ENCODE peak calls at places on chromosomes 1 and 21, in nine cellular contexts. A, G, B, N, V, W, Z, T and Y are unnamed samples. For H3K4me1, the result is how much of the 10 kb centered on the place peaks cover.

GRCh38 chr1:21517161-21517589 is 8.0 kb downstream of the ALPL start:
- DNase-seq in A (no peak), G (no peak), B (no peak), N (no peak), V (no peak), W (no peak), Z (peak), T (no peak), Y (no peak)

GRCh38 chr1:25532970-25533369 is 10.4 kb upstream of the LDLRAP1 start:
- DNase-seq in A (no peak), G (no peak), B (no peak), N (no peak), V (peak), W (no peak), Z (no peak), T (no peak), Y (no peak)

GRCh38 chr21:46065215-46065992 is 32.5 kb upstream of the COL6A2 start:
- DNase-seq in A (peak), G (peak), B (peak), N (peak), V (peak), W (no peak), Z (no peak), T (peak), Y (no peak)

GRCh38 chr1:171884475-171884874 is 43.2 kb downstream of the DNM3 start:
- DNase-seq in A (no peak), G (no peak), B (no peak), N (no peak), V (no peak), W (no peak), Z (peak), T (no peak), Y (no peak)

GRCh38 chr1:64906447-64906846 is 59.9 kb downstream of the JAK1 start:
- DNase-seq in A (no peak), G (no peak), B (no peak), N (no peak), V (no peak), W (no peak), Z (no peak), T (no peak), Y (no peak)

GRCh38 chr21:16840549-16840948 is 672.3 kb upstream of the CXADR start:
- DNase-seq in A (no peak), G (no peak), B (no peak), N (no peak), V (no peak), W (no peak), Z (no peak), T (no peak), Y (no peak)

GRCh38 chr1:184379111-184379752 is 7.6 kb upstream of the C1orf21 start:
- DNase-seq in A (no peak), G (no peak), B (no peak), N (no peak), V (no peak), W (no peak), Z (no peak), T (no peak), Y (no peak)

GRCh38 chr1:151618470-151618869 is 6.6 kb downstream of the SNX27 start:
- DNase-seq in A (no peak), G (no peak), B (no peak), N (no peak), V (no peak), W (no peak), Z (no peak), T (no peak), Y (no peak)

GRCh38 chr1:153956997-153957715 is 1.3 kb downstream of the CRTC2 start:
- DNase-seq in A (peak), G (no peak), B (no peak), N (no peak), V (peak), W (no peak), Z (no peak), T (no peak), Y (no peak)

GRCh38 chr1:194196562-194196961 is 1010.1 kb upstream of the B3GALT2 start:
- DNase-seq in A (no peak), G (no peak), B (no peak), N (no peak), V (no peak), W (no peak), Z (no peak), T (no peak), Y (no peak)

GRCh38 chr1:112460672-112461071 is 48.1 kb upstream of the WNT2B start:
- DNase-seq in A (no peak), G (peak), B (no peak), N (no peak), V (no peak), W (no peak), Z (no peak), T (no peak), Y (no peak)

GRCh38 chr1:168065511-168065910 is 71.2 kb downstream of the GPR161 start:
- DNase-seq in A (no peak), G (no peak), B (no peak), N (no peak), V (no peak), W (no peak), Z (no peak), T (no peak), Y (no peak)

GRCh38 chr1:173042806-173043205 is 7.9 kb downstream of the TNFSF18 start:
- DNase-seq in A (no peak), G (peak), B (no peak), N (no peak), V (no peak), W (no peak), Z (no peak), T (no peak), Y (no peak)

GRCh38 chr1:184574588-184574987 is 180.1 kb downstream of the EDEM3 start:
- DNase-seq in A (no peak), G (no peak), B (no peak), N (peak), V (no peak), W (no peak), Z (no peak), T (no peak), Y (no peak)

GRCh38 chr1:154881820-154882535 is 11.9 kb upstream of the KCNN3 start:
- DNase-seq in A (peak), G (no peak), B (no peak), N (no peak), V (no peak), W (no peak), Z (no peak), T (no peak), Y (no peak)

GRCh38 chr1:93882269-93882668 is 3.3 kb upstream of the DNTTIP2 start:
- DNase-seq in A (no peak), G (no peak), B (no peak), N (no peak), V (no peak), W (no peak), Z (no peak), T (no peak), Y (no peak)

GRCh38 chr1:46422261-46422871 is 28.2 kb downstream of the FAAH start:
- DNase-seq in A (no peak), G (no peak), B (no peak), N (no peak), V (peak), W (no peak), Z (no peak), T (no peak), Y (no peak)

GRCh38 chr1:26887125-26887524 is 3.0 kb downstream of the GPN2 start:
- DNase-seq in A (peak), G (peak), B (no peak), N (peak), V (peak), W (no peak), Z (no peak), T (no peak), Y (peak)

GRCh38 chr1:9004031-9004730 is 22.0 kb downstream of the SLC2A7 start:
- DNase-seq in A (no peak), G (no peak), B (no peak), N (no peak), V (no peak), W (no peak), Z (no peak), T (no peak), Y (no peak)

GRCh38 chr1:9345471-9345870 is 52.8 kb downstream of the SPSB1 start:
- DNase-seq in A (no peak), G (no peak), B (no peak), N (no peak), V (no peak), W (no peak), Z (no peak), T (no peak), Y (no peak)

GRCh38 chr1:55584521-55585401 is 369.6 kb upstream of the USP24 start:
- DNase-seq in A (peak), G (peak), B (no peak), N (peak), V (no peak), W (no peak), Z (peak), T (no peak), Y (no peak)

GRCh38 chr1:23394664-23395063 is 25.0 kb upstream of the ZNF436 start:
- DNase-seq in A (peak), G (peak), B (peak), N (peak), V (peak), W (no peak), Z (no peak), T (no peak), Y (peak)

GRCh38 chr1:70044832-70045231 is 160.5 kb downstream of the LRRC40 start:
- DNase-seq in A (peak), G (peak), B (no peak), N (no peak), V (no peak), W (no peak), Z (peak), T (no peak), Y (no peak)

GRCh38 chr1:178528219-178528962 is 15.5 kb downstream of the TEX35 start:
- DNase-seq in A (no peak), G (no peak), B (no peak), N (no peak), V (no peak), W (no peak), Z (no peak), T (no peak), Y (no peak)

GRCh38 chr1:172928412-172928811 is 122.3 kb downstream of the TNFSF18 start:
- DNase-seq in A (peak), G (peak), B (no peak), N (no peak), V (no peak), W (no peak), Z (peak), T (no peak), Y (no peak)

GRCh38 chr1:45957684-45958083 is 154.3 kb downstream of the MAST2 start:
- DNase-seq in A (no peak), G (no peak), B (no peak), N (no peak), V (no peak), W (no peak), Z (no peak), T (no peak), Y (no peak)

GRCh38 chr21:45987121-45987711 is 5.6 kb downstream of the COL6A1 start:
- DNase-seq in A (peak), G (no peak), B (no peak), N (no peak), V (peak), W (no peak), Z (no peak), T (peak), Y (no peak)

GRCh38 chr1:45656573-45657226 is 29.6 kb downstream of the GPBP1L1 start:
- DNase-seq in A (no peak), G (no peak), B (no peak), N (no peak), V (peak), W (no peak), Z (no peak), T (no peak), Y (no peak)

GRCh38 chr1:244209955-244210354 is 158.9 kb downstream of the ZBTB18 start:
- DNase-seq in A (no peak), G (no peak), B (no peak), N (no peak), V (no peak), W (no peak), Z (no peak), T (no peak), Y (no peak)

GRCh38 chr21:43924421-43925095 is 59.5 kb downstream of the AGPAT3 start:
- DNase-seq in A (no peak), G (no peak), B (no peak), N (no peak), V (no peak), W (no peak), Z (no peak), T (peak), Y (no peak)
- H3K4me1 ChIP-seq in A (under half), G (under half), B (half or more), N (under half), V (under half), W (under half), Z (under half), T (under half), Y (under half)

DNA sequence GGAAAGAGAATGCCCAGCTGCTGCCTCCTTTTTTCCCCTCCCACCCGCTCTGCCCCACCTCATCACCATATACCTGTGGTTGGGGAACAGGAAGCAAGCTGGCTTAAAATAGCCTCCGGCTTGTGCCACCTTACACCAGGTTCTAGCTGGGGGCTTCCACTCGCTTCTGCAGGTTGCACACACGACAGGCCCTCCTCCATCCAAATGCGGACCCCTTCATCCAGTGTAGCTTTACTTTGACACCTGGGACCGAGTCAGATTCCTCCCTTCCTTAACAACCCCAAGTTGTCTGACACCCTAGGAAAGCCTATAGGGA is 14.6 kb downstream of the BLACAT1 start:
- DNase-seq in A (no peak), G (no peak), B (no peak), N (no peak), V (no peak), W (no peak), Z (no peak), T (no peak), Y (no peak)
- H3K4me1 ChIP-seq in A (under half), G (under half), B (half or more), N (half or more), V (under half), W (under half), Z (half or more), T (under half), Y (under half)

DNA sequence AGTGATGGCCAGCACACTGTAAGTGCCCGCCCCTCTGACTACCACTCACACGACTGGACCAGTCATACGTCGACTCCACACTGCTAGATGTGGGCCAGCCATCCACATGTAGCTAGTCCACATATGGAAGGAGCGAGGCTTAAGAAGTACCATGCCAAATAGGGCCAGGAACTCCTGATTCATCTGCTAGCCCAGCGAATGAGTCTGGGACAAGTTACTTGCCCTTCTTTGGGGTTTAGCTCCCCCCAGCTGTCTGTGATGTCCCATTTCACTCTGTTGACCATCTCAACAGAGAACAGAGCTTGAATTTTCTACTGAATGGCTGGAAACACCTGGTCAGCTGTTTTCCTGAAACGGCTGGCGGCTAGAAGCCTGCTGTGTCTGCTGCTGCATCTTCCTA is 5.8 kb downstream of the CSRP1 start:
- DNase-seq in A (peak), G (peak), B (no peak), N (no peak), V (peak), W (no peak), Z (no peak), T (no peak), Y (no peak)
- H3K4me1 ChIP-seq in A (half or more), G (half or more), B (half or more), N (under half), V (half or more), W (under half), Z (half or more), T (half or more), Y (half or more)

GRCh38 chr1:16251381-16251780 is 14.4 kb upstream of the CPLANE2 start:
- DNase-seq in A (no peak), G (no peak), B (no peak), N (no peak), V (no peak), W (no peak), Z (no peak), T (no peak), Y (no peak)

GRCh38 chr1:16248603-16249534 is 11.9 kb upstream of the CPLANE2 start:
- DNase-seq in A (peak), G (peak), B (peak), N (peak), V (peak), W (no peak), Z (peak), T (no peak), Y (peak)

GRCh38 chr1:16252912-16253311 is 15.9 kb upstream of the CPLANE2 start:
- DNase-seq in A (no peak), G (no peak), B (no peak), N (no peak), V (no peak), W (no peak), Z (no peak), T (no peak), Y (no peak)

GRCh38 chr1:16249838-16250241 is 12.9 kb upstream of the CPLANE2 start:
- DNase-seq in A (peak), G (peak), B (peak), N (peak), V (no peak), W (no peak), Z (no peak), T (no peak), Y (peak)

DNA sequence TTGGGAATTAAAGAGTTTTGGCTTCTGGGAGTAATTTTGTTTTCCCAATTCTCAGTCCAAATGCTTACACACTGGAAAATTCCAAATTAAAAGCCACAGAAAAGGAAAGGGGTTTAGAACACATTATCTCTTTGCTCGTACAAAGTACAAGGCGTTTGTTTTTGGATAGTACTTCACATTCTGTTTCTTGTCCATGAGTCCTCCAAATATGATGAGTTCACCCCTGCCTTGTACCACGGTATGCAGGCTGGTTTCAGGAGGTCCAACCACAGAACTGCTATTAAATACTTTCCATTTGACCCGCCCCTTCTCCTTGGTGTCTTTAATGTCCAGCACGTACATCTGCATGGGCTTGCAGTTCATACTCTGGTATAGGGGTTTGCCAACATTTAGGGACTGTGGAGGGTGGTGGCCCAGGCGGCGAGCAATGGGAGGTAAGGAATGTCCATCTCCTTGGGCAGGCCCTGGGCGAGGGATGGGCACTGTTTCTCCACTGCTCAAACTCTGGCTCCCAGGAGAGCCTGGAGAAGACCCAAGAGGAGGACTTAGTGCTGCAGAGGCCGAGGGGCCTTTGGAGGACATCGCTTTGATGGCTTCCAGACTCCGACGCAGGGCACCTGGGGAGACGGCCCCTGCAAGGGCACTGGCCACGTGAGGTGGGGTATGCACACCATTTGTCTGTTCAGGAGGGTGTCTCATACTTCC is 13.7 kb upstream of the CPLANE2 start:
- DNase-seq in A (peak), G (peak), B (no peak), N (no peak), V (no peak), W (no peak), Z (no peak), T (no peak), Y (no peak)
- H3K4me1 ChIP-seq in A (under half), G (under half), B (half or more), N (under half), V (under half), W (under half), Z (under half), T (under half), Y (half or more)

GRCh38 chr1:100265931-100266830 is at the start of gene RTCA:
- DNase-seq in A (peak), G (peak), B (peak), N (peak), V (peak), W (peak), Z (peak), T (peak), Y (peak)

GRCh38 chr1:100261686-100262085 is 4.3 kb upstream of the RTCA start:
- DNase-seq in A (no peak), G (no peak), B (no peak), N (no peak), V (no peak), W (no peak), Z (no peak), T (no peak), Y (no peak)

GRCh38 chr1:100265562-100265930 is 470 bp upstream of the RTCA start:
- DNase-seq in A (peak), G (peak), B (no peak), N (no peak), V (no peak), W (no peak), Z (peak), T (no peak), Y (peak)

GRCh38 chr1:100268202-100268601 is 2.2 kb downstream of the RTCA start:
- DNase-seq in A (no peak), G (no peak), B (no peak), N (no peak), V (no peak), W (no peak), Z (no peak), T (no peak), Y (no peak)

GRCh38 chr1:100267284-100267683 is 1.3 kb downstream of the RTCA start:
- DNase-seq in A (no peak), G (no peak), B (no peak), N (no peak), V (no peak), W (no peak), Z (no peak), T (no peak), Y (no peak)
- H3K4me1 ChIP-seq in A (under half), G (under half), B (under half), N (under half), V (under half), W (under half), Z (under half), T (under half), Y (under half)

GRCh38 chr1:41862411-41863221 is 56.1 kb downstream of the HIVEP3 start:
- DNase-seq in A (peak), G (peak), B (no peak), N (no peak), V (peak), W (peak), Z (peak), T (no peak), Y (no peak)
- H3K4me1 ChIP-seq in A (under half), G (half or more), B (under half), N (under half), V (under half), W (under half), Z (under half), T (under half), Y (under half)

GRCh38 chr1:32989160-32989894 is 24.7 kb upstream of the RNF19B start:
- DNase-seq in A (peak), G (peak), B (peak), N (peak), V (peak), W (peak), Z (peak), T (peak), Y (peak)
- H3K4me1 ChIP-seq in A (under half), G (under half), B (half or more), N (under half), V (under half), W (under half), Z (half or more), T (under half), Y (under half)